ENCODE peak calls at places on chromosomes 16 and 17, in six cellular contexts. T is K562, V is GM12878, S is H1, O is SK-N-SH, L is HepG2. C is an unnamed sample.

GRCh38 chr16:88633684-88634140 is 4.7 kb upstream of the IL17C start:
- DNase-seq in T (peak), V (peak), S (peak), O (peak), L (peak), C (peak)

GRCh38 chr17:79258843-79259242 is 184.2 kb downstream of the ENGASE start:
- DNase-seq in T (no peak), V (no peak), S (no peak), O (peak), L (no peak), C (no peak)

GRCh38 chr17:17176341-17176740 is 29.8 kb downstream of the PLD6 start:
- DNase-seq in T (no peak), V (no peak), S (no peak), O (no peak), L (no peak), C (no peak)

GRCh38 chr17:49987681-49988441 is 7.2 kb downstream of the DLX3 start:
- DNase-seq in T (no peak), V (no peak), S (peak), O (peak), L (no peak), C (peak)

GRCh38 chr17:63308272-63308671 is 137.8 kb downstream of the CYB561 start:
- DNase-seq in T (no peak), V (no peak), S (no peak), O (no peak), L (no peak), C (no peak)

GRCh38 chr16:8877894-8878522 is 4.1 kb upstream of the LITAFD start:
- DNase-seq in T (no peak), V (no peak), S (no peak), O (no peak), L (no peak), C (no peak)

GRCh38 chr16:22670551-22670970 is 143.4 kb upstream of the HS3ST2 start:
- DNase-seq in T (peak), V (no peak), S (peak), O (peak), L (peak), C (peak)

GRCh38 chr16:88306860-88307545 is 75.8 kb upstream of the ZNF469 start:
- DNase-seq in T (no peak), V (no peak), S (no peak), O (no peak), L (peak), C (no peak)

DNA sequence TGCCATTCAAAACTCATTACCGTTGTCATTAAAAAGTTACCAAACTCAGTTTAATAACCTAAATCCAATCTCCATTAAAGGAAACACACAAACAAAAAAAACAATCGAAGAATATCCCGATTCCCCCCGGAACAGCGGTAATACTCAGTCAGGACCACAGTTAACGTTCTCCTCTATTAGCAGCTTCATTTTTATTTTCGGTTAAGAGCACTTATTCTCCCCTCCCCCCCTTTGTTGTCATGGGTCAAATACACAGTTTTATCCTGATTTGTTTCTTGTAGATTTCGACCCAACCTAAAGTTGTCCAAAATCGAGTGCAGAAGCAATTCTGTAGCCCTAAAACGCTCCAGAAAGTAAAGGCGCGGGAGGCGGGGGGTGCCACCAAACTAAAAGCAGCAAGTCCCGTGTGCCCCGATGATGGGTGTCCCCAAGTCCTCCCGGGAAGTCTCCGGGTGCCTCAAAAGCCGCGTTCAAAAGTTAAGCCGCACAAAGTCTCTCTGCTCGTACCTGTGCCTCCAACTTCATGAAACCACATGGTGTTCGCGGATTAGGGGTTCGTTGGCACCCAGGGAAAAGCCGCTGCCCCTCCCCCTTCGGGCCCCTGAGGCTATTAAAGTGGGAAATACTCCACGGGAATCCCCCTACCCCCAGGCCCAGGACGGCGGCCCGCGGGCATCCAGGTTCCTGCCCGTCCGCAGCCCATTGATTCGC is 996 bp downstream of the SUMO2 start:
- DNase-seq in T (peak), V (no peak), S (no peak), O (peak), L (no peak), C (no peak)
- TF ChIP-seq CHD2 in T (no peak), V (no peak), S (no peak), O (no peak), L (no peak), C (no peak)

GRCh38 chr17:56699186-56699895 is 105.8 kb downstream of the NOG start:
- DNase-seq in T (no peak), V (no peak), S (peak), O (peak), L (no peak), C (peak)

GRCh38 chr17:56697190-56697589 is 103.7 kb downstream of the NOG start:
- DNase-seq in T (no peak), V (no peak), S (no peak), O (no peak), L (no peak), C (no peak)

GRCh38 chr17:56690441-56691291 is 97.2 kb downstream of the NOG start:
- DNase-seq in T (no peak), V (no peak), S (no peak), O (no peak), L (no peak), C (no peak)

GRCh38 chr17:56694825-56695224 is 101.3 kb downstream of the NOG start:
- DNase-seq in T (no peak), V (no peak), S (no peak), O (no peak), L (no peak), C (no peak)
- H3K27ac ChIP-seq in T (no peak), V (no peak), S (no peak), O (no peak), L (no peak), C (no peak)

GRCh38 chr17:21288581-21289017 is 4.1 kb downstream of the MAP2K3 start:
- DNase-seq in T (no peak), V (peak), S (no peak), O (no peak), L (no peak), C (no peak)
- TF ChIP-seq CHD2 in T (no peak), V (no peak), S (no peak), O (no peak), L (no peak), C (no peak)

DNA sequence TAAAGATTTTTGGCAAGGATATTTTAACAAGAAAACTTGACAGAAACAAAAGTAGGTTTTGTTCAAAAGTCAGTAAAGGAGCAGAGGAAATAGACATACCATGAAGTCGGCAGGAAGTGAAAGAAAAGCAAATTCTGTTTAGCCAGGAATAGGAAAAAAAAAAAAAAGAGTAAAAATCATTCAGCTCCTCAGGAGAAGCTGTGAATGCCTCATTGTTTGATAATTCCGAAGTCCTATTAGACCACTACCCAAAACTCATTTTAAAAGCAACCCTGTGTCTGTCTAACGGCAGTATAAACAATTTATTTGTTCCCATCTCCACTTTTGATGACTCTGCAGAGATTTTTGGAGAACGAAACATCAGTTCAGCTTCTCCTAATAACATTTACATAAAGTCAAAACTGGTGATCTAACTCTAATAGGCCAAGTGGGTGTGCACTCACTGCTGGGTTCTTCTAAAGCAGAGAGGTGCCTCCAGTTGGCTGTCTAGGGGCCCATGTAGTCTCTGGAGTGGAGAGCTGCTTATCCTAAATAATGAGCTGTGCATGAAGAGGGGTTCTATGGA is 34.9 kb downstream of the TEKT3 start:
- DNase-seq in T (no peak), V (no peak), S (no peak), O (no peak), L (no peak), C (no peak)
- H3K27ac ChIP-seq in T (no peak), V (no peak), S (no peak), O (no peak), L (no peak), C (no peak)

DNA sequence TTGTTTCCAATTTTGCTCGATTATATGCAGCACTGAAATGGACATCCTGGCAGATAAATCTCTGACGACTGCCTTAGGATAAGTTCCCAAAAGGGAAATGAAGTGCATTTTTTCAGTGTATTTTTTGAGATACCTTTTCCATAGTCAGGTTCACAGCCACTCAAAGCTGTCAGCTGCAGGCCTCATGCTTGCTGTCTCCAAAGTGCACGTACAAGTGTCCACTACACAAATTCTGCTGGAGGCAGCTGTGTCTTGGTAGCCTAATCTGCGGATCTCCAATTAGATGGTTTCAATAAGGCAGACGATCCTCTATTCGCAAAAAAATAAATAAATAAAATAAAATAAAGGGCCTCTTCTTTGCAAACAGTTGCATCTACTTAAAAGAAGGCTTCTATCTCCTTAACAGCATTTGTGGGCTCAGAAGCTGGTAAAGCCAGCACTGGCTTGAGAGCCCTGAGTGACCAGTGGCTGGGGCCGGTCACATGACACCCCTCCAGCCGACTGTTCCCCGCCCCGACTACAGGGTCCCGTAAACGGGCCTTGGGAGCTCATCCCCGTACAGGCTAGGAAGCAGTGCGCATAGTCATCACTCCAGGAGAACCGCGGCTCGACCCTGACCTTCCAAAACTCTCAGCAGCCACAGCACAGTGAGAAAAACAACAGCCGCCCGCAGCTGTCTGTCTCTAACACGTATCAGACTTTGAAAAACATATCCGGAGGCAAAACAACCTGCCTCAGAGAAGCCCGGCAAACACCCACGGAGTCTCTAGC is 18.8 kb downstream of the RPH3AL start:
- DNase-seq in T (peak), V (no peak), S (peak), O (peak), L (no peak), C (no peak)
- TF ChIP-seq CHD2 in T (no peak), V (no peak), S (no peak), O (no peak), L (no peak), C (no peak)

DNA sequence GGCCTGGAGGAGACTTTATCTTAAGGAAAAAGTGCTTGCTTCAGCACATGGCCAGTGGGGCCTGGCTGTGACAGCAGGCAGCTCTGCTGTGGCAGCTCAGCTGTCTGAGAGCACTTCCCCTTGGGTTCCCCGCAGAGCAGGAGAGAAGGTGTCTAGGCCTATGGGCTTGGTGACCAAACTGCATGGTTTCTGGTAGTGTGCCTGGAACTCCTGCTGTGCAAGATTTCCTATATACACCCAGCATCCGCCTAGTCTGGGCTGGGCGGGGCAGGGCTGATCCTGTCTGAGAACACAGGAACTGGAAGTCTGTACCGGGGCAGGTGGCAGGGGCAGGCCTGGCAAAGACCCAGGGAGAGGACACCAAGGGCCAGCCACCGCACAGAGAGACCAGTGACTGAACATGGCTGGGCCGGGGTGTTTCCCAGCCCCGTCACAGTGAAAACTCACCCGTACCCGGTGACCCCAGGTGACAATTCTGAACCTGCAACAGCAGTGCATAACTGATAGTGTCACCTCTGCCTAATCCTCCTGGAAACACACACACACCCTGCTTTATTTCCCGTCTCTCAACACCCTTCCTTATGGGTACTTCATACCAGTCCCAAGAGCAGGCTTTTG is 39.3 kb downstream of the CHD9 start:
- DNase-seq in T (peak), V (peak), S (no peak), O (no peak), L (no peak), C (peak)
- H3K27ac ChIP-seq in T (peak), V (peak), S (no peak), O (peak), L (no peak), C (peak)